ENCODE peak calls at places on chromosomes 12 and 14, in five cellular contexts. H is Peyer's patch, C is IMR-90, D is thyroid gland, K is psoas muscle. Z is an unnamed sample.
A peak's percentile ranks its signal among the peaks of the same experiment; 100 is the strongest.

GRCh38 chr14:70045715-70046535 is 142.8 kb downstream of the SLC8A3 start:
- DNase-seq in H (no peak), C (peak; percentile 48), D (peak; percentile 65), K (peak; percentile 56), Z (peak; percentile 56)

GRCh38 chr12:25995906-25996305 is 37.4 kb downstream of the RASSF8 start:
- DNase-seq in H (no peak), C (peak; percentile 60), D (no peak), K (no peak), Z (no peak)

GRCh38 chr14:71022015-71022919 is 115.0 kb downstream of the PCNX1 start:
- DNase-seq in H (no peak), C (no peak), D (no peak), K (no peak), Z (no peak)

GRCh38 chr14:104687601-104688504 is 1.6 kb upstream of the INF2 start:
- DNase-seq in H (peak; percentile 32), C (no peak), D (peak; percentile 98), K (peak; percentile 87), Z (peak; percentile 65)

GRCh38 chr12:116267948-116268347 is 9.5 kb downstream of the MED13L start:
- DNase-seq in H (no peak), C (no peak), D (no peak), K (no peak), Z (no peak)

GRCh38 chr14:57486767-57487379 is 6.8 kb downstream of the CCDC198 start:
- DNase-seq in H (no peak), C (peak; percentile 41), D (no peak), K (no peak), Z (no peak)

GRCh38 chr14:75205586-75205985 is 29.2 kb upstream of the TMED10 start:
- DNase-seq in H (no peak), C (peak; percentile 77), D (no peak), K (no peak), Z (no peak)

GRCh38 chr12:39440101-39440500 is 2.8 kb downstream of the KIF21A start:
- DNase-seq in H (no peak), C (no peak), D (no peak), K (no peak), Z (no peak)

GRCh38 chr14:20623798-20624197 is 17.7 kb downstream of the OR6S1 start:
- DNase-seq in H (no peak), C (no peak), D (no peak), K (no peak), Z (no peak)

GRCh38 chr12:108823804-108824203 is 33.6 kb downstream of the SSH1 start:
- DNase-seq in H (no peak), C (no peak), D (no peak), K (no peak), Z (no peak)

GRCh38 chr12:50162225-50162624 is 4.9 kb downstream of the CERS5 start:
- DNase-seq in H (no peak), C (peak; percentile 61), D (no peak), K (no peak), Z (no peak)

GRCh38 chr14:94026173-94026885 is at the start of gene OTUB2:
- DNase-seq in H (peak; percentile 91), C (peak; percentile 98), D (peak; percentile 98), K (peak; percentile 98), Z (peak; percentile 96)

GRCh38 chr14:56686416-56686815 is 106.8 kb downstream of the TMEM260 start:
- DNase-seq in H (no peak), C (no peak), D (peak; percentile 79), K (no peak), Z (no peak)

GRCh38 chr14:96904201-96904600 is 107.0 kb downstream of the VRK1 start:
- DNase-seq in H (no peak), C (peak; percentile 41), D (no peak), K (no peak), Z (no peak)

GRCh38 chr14:91185721-91186120 is 58.8 kb downstream of the GPR68 start:
- DNase-seq in H (no peak), C (peak; percentile 51), D (no peak), K (no peak), Z (no peak)

GRCh38 chr12:103734847-103735246 is 106.2 kb downstream of the NT5DC3 start:
- DNase-seq in H (no peak), C (no peak), D (no peak), K (no peak), Z (no peak)

GRCh38 chr12:12887471-12887870 is 3.9 kb upstream of the GPRC5A start:
- DNase-seq in H (no peak), C (no peak), D (no peak), K (no peak), Z (no peak)

GRCh38 chr12:101616027-101616494 is 21.3 kb downstream of the MYBPC1 start:
- DNase-seq in H (no peak), C (no peak), D (no peak), K (no peak), Z (no peak)

DNA sequence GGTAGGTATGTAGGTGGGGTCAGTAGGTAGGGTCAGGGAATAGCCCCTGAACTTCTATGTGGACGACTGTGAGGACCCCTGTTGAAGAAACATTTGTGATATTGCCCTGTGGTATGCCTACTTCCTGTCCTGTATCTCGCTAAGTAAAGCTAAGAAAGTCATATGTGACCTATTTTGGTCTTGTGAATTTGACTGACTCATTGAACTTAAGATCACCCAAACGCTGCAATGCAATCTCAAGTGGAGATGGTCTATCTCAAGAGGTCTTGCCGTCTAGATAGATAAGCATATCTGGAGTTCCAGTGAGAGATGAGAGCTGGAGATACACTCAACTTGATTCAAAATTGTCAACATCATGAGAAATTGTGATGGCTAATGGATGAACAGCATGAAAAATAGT is 73.8 kb downstream of the TRAFD1 start:
- DNase-seq in H (no peak), C (peak; percentile 18), D (no peak), K (no peak), Z (no peak)
- H3K27ac ChIP-seq in H (no peak overlapping the region), C (no peak overlapping the region), D (no peak overlapping the region), K (no peak overlapping the region), Z (no peak overlapping the region)

GRCh38 chr14:95863295-95863694 is 13.3 kb upstream of the TUNAR start:
- DNase-seq in H (no peak), C (no peak), D (no peak), K (no peak), Z (no peak)
- H3K4me3 ChIP-seq in H (no peak overlapping the region), C (no peak overlapping the region), D (no peak overlapping the region), K (no peak overlapping the region), Z (no peak overlapping the region)

GRCh38 chr14:55665067-55665700 is 85.2 kb downstream of the KTN1 start:
- DNase-seq in H (no peak), C (peak; percentile 21), D (no peak), K (no peak), Z (peak; percentile 53)
- H3K36me3 ChIP-seq in H (no peaks in the 10 kb centered on the region), C (peaks cover 9% of the 10 kb centered on the region), D (peaks cover 11% of the 10 kb centered on the region), K (peaks cover 3% of the 10 kb centered on the region), Z (peaks cover 54% of the 10 kb centered on the region)

GRCh38 chr12:123966596-123966995 is 6.0 kb downstream of the CCDC92 start:
- DNase-seq in H (no peak), C (peak; percentile 80), D (no peak), K (no peak), Z (no peak)

GRCh38 chr12:123965382-123965781 is 7.2 kb downstream of the CCDC92 start:
- DNase-seq in H (no peak), C (no peak), D (no peak), K (no peak), Z (no peak)

GRCh38 chr12:123971449-123971769 is 1.2 kb downstream of the CCDC92 start:
- DNase-seq in H (no peak), C (no peak), D (no peak), K (no peak), Z (no peak)

GRCh38 chr12:123963829-123964228 is 8.8 kb downstream of the CCDC92 start:
- DNase-seq in H (no peak), C (no peak), D (no peak), K (no peak), Z (no peak)

DNA sequence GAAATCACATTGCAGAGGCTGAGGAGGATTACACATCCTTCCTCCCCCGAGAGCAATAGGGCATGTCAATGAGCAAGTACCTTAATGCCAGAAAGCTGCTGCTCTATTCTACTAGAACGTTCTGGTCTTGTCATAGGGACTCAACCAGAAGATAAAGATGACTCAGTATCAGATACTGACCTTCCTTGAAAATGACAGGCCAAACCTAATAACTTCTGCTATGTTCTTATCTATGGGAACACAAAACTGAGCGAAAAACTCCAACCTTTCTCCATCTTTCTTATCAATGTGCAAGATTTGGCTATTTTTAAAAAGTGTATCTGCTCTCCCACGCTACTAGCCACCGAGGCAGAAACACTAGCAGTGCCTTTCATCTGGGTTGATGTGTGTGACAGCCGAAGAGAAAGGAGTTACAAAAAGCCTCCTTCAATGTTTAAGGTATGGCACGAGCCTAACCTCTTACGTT is 5.5 kb downstream of the CCDC92 start:
- DNase-seq in H (no peak), C (no peak), D (no peak), K (no peak), Z (no peak)
- H3K27ac ChIP-seq in H (no peak overlapping the region), C (no peak overlapping the region), D (no peak overlapping the region), K (no peak overlapping the region), Z (no peak overlapping the region)